ENCODE peak calls at places on chromosomes 6 and 20, in four cellular contexts. D is A549, A is HepG2, J is K562. P is an unnamed sample.
A peak's percentile ranks its signal among the peaks of the same experiment; 100 is the strongest.

GRCh38 chr20:59525500-59526241 is 78.7 kb upstream of the PHACTR3 start:
- DNase-seq in D (peak; percentile 66), A (peak; percentile 59), J (peak; percentile 58), P (no peak)

GRCh38 chr20:16927031-16927430 is 178.9 kb downstream of the OTOR start:
- DNase-seq in D (no peak), J (no peak), A (no peak), P (no peak)

GRCh38 chr6:168964138-168964892 is 289.3 kb downstream of the THBS2 start:
- DNase-seq in D (no peak), A (no peak), J (no peak), P (no peak)

GRCh38 chr6:4610256-4610655 is 165.9 kb upstream of the CDYL start:
- DNase-seq in D (no peak), A (no peak), J (no peak), P (no peak)

GRCh38 chr20:57663681-57664451 is 43.6 kb upstream of the ZBP1 start:
- DNase-seq in J (no peak), A (no peak), D (no peak), P (no peak)

GRCh38 chr20:26169506-26169905 is 472.9 kb upstream of the ZNF337 start:
- DNase-seq in D (no peak), J (no peak), A (no peak), P (no peak)

GRCh38 chr6:160309718-160310117 is 38.5 kb upstream of the SLC22A3 start:
- DNase-seq in J (no peak), D (no peak), A (no peak), P (no peak)

GRCh38 chr6:134446228-134446848 is 128.4 kb upstream of the SGK1 start:
- DNase-seq in A (no peak), J (no peak), D (no peak), P (no peak)

GRCh38 chr6:5280926-5281325 is 19.6 kb downstream of the FARS2 start:
- DNase-seq in J (no peak), A (no peak), D (no peak), P (no peak)

GRCh38 chr6:113620372-113620771 is 236.8 kb upstream of the MARCKS start:
- DNase-seq in A (no peak), D (no peak), J (no peak), P (no peak)

GRCh38 chr6:57177545-57178225 is 5.6 kb downstream of the BAG2 start:
- DNase-seq in J (no peak), A (no peak), D (no peak), P (no peak)

GRCh38 chr6:147063469-147064031 is 140.7 kb upstream of the STXBP5 start:
- DNase-seq in J (no peak), D (no peak), A (peak; percentile 70), P (no peak)

GRCh38 chr6:87210979-87211378 is 55.6 kb downstream of the ZNF292 start:
- DNase-seq in D (no peak), J (no peak), A (no peak), P (peak; percentile 49)

GRCh38 chr6:163729127-163729872 is 314.8 kb downstream of the QKI start:
- DNase-seq in D (no peak), A (no peak), J (peak; percentile 74), P (no peak)

GRCh38 chr6:13916230-13916944 is 8.4 kb upstream of the RNF182 start:
- DNase-seq in D (no peak), A (no peak), J (peak; percentile 55), P (no peak)

GRCh38 chr6:16224409-16224808 is 14.0 kb upstream of the GMPR start:
- DNase-seq in J (peak; percentile 86), D (no peak), A (no peak), P (no peak)

GRCh38 chr6:116073765-116074450 is 13.2 kb upstream of the FRK start:
- DNase-seq in A (peak; percentile 75), J (no peak), D (peak; percentile 14), P (no peak)

GRCh38 chr20:63657260-63657936 is 714 bp upstream of the RTEL1 start:
- DNase-seq in J (peak; percentile 68), D (no peak), A (no peak), P (no peak)

GRCh38 chr20:59518881-59519706 is 85.2 kb upstream of the PHACTR3 start:
- DNase-seq in D (peak; percentile 84), J (peak; percentile 50), A (peak; percentile 73), P (no peak)

GRCh38 chr6:169828176-169828575 is 76.8 kb downstream of the ERMARD start:
- DNase-seq in D (no peak), A (no peak), J (no peak), P (no peak)

GRCh38 chr6:169810066-169810989 is 58.9 kb downstream of the ERMARD start:
- DNase-seq in A (peak; percentile 41), D (no peak), J (no peak), P (no peak)

GRCh38 chr6:116682334-116682712 is 1.3 kb downstream of the KPNA5 start:
- DNase-seq in J (peak; percentile 40), D (no peak), A (no peak), P (peak; percentile 27)

GRCh38 chr6:96089173-96089572 is 73.4 kb downstream of the FUT9 start:
- DNase-seq in A (peak; percentile 20), J (no peak), D (no peak), P (no peak)

GRCh38 chr6:32983493-32983848 is 15.1 kb downstream of the BRD2 start:
- DNase-seq in D (no peak), J (no peak), A (no peak), P (no peak)

GRCh38 chr6:32982702-32983492 is 14.5 kb downstream of the BRD2 start:
- DNase-seq in A (no peak), D (no peak), J (peak; percentile 25), P (no peak)

GRCh38 chr6:32983964-32984638 is 15.7 kb downstream of the BRD2 start:
- DNase-seq in D (no peak), A (no peak), J (no peak), P (no peak)

GRCh38 chr6:32980488-32981038 is 12.2 kb downstream of the BRD2 start:
- DNase-seq in J (no peak), A (no peak), D (no peak), P (no peak)

GRCh38 chr6:32982084-32982701 is 13.8 kb downstream of the BRD2 start:
- DNase-seq in A (no peak), J (peak; percentile 38), D (no peak), P (no peak)
- TF ChIP-seq CHD4 in A (no peak), J (no peak), D (no peak), P (no peak)

GRCh38 chr6:156884306-156884705 is 107.1 kb downstream of the ARID1B start:
- DNase-seq in D (no peak), A (no peak), J (peak; percentile 28), P (no peak)
- TF ChIP-seq CHD4 in D (no peak), A (no peak), J (no peak), P (no peak)

GRCh38 chr20:2136275-2136674 is 34.6 kb downstream of the STK35 start:
- DNase-seq in J (no peak), D (no peak), A (no peak), P (no peak)
- TF ChIP-seq CHD4 in J (no peak), D (no peak), A (no peak), P (no peak)

DNA sequence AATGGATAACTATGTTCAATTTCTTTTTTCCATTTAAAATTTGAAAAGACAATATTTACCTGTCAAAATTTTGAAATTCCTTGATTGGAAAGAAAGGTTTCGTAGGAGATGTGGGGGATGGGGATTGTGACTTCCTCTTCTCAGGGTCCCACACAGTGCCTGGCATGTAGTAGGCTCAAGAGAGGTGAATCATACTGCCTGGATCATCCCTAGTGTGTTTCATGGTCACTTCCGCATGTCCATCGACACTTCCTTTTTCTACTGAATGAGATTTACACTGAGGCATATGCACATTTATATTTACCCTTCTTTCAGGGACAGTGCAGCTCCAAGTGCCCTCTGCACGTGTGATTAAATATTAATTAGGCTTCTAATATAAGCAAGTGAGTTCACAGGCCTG is 177.4 kb upstream of the MMS22L start:
- DNase-seq in A (no peak), D (no peak), J (no peak), P (no peak)
- TF ChIP-seq CHD4 in A (no peak), D (no peak), J (no peak), P (no peak)

DNA sequence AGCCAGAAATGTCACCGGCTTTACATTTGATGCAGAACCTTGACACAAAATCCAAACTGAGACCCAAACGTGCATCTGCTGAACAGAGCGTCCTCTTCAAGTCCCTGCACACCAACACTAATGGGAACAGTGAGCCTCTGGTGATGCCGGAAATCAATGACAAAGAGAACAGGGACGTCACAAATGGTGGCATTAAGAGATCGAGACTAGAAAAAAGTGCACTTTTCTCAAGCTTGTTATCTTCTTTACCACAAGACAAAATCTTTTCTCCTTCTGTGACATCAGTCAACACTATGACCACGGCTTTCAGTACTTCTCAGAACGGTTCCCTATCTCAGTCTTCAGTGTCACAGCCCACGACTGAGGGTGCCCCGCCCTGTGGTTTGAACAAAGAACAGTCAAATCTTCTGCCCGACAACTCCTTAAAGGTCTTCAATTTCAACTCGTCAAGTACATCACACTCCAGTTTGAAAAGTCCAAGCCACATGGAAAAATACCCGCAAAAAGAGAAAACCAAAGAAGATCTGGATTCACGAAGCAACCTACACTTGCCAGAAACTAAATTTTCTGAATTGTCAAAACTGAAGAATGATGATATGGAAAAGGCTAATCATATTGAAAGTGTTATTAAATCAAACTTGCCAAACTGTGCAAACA is 108.5 kb downstream of the RTN4IP1 start:
- DNase-seq in D (no peak), J (peak; percentile 88), A (no peak), P (peak; percentile 95)
- TF ChIP-seq CHD4 in D (no peak), J (no peak), A (no peak), P (no peak)

DNA sequence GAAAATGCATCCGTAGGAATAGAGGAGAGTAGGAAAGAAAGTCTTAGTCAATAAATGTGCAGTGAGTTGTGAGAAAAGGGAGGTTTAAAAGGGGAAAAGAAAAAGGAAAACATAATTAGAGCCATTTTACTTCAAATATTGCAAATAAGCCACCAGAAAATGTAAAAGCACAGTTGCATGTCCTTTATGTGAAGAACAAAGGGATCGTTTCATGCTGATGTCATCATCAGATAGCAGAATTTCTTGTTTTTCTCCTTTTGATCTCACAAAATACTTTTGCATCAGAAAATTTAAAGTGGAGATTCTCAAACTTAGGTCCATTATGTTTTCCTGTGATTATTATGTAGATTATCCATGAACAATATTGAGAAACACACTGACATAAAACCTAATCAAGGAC is 166.7 kb downstream of the HAO1 start:
- DNase-seq in J (no peak), D (no peak), A (no peak), P (no peak)
- TF ChIP-seq CHD4 in J (no peak), D (no peak), A (no peak), P (no peak)

GRCh38 chr6:149961728-149962425 is 1.9 kb upstream of the ULBP1 start:
- DNase-seq in D (peak; percentile 36), J (no peak), A (no peak), P (no peak)
- TF ChIP-seq CHD4 in D (no peak), J (no peak), A (no peak), P (no peak)

DNA sequence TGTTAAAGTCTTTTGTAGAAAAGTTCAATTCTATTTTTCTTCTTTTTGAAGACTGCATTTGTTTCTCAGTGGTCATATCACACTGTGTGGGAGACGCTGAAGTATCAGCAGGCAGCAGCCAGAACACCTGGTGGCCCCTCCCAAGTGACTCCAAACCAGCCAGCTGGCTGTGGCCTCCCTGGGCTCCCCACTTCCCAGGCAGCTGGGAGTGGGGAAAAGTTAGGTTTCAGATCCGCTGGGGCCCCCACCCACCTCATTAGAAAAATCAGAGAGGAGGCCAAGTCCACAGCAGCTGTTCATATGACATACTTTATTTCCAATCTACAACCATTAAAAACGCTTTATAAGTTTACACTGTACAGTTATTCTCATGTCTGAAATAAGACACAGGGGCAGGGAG is 3.6 kb upstream of the DSN1 start:
- DNase-seq in D (no peak), A (no peak), J (peak; percentile 59), P (no peak)
- TF ChIP-seq CHD4 in D (no peak), A (no peak), J (no peak), P (no peak)